ENCODE peak calls at places on chromosomes 4 and X, in ten cellular contexts. One of them, this sample, is unnamed.

GRCh38 chrX:119693032-119693995 is at the start of gene SEPTIN6:
- DNase-seq in hepatocyte: peak
- DNase-seq in B cell: peak
- DNase-seq in H9: peak
- DNase-seq in CD4-positive, alpha-beta T cell: peak
- DNase-seq in testis: peak
- DNase-seq in AG10803: peak
- DNase-seq in pancreas: peak
- DNase-seq in AG04450: no peak
- DNase-seq in left ventricle myocardium inferior: peak
- DNase-seq in this sample: peak

GRCh38 chr4:47615385-47615784 is 130.3 kb downstream of the ATP10D start:
- DNase-seq in hepatocyte: no peak
- DNase-seq in B cell: no peak
- DNase-seq in H9: no peak
- DNase-seq in CD4-positive, alpha-beta T cell: no peak
- DNase-seq in testis: no peak
- DNase-seq in AG10803: peak
- DNase-seq in pancreas: no peak
- DNase-seq in AG04450: no peak
- DNase-seq in left ventricle myocardium inferior: no peak
- DNase-seq in this sample: no peak

GRCh38 chr4:128477540-128477939 is 189.9 kb upstream of the PGRMC2 start:
- DNase-seq in hepatocyte: no peak
- DNase-seq in B cell: no peak
- DNase-seq in H9: no peak
- DNase-seq in CD4-positive, alpha-beta T cell: no peak
- DNase-seq in testis: no peak
- DNase-seq in AG10803: no peak
- DNase-seq in pancreas: no peak
- DNase-seq in AG04450: no peak
- DNase-seq in left ventricle myocardium inferior: no peak
- DNase-seq in this sample: no peak

GRCh38 chrX:56802921-56803848 is 74.1 kb downstream of the NBDY start:
- DNase-seq in hepatocyte: peak
- DNase-seq in B cell: peak
- DNase-seq in H9: peak
- DNase-seq in CD4-positive, alpha-beta T cell: peak
- DNase-seq in testis: peak
- DNase-seq in AG10803: peak
- DNase-seq in pancreas: peak
- DNase-seq in AG04450: no peak
- DNase-seq in left ventricle myocardium inferior: peak
- DNase-seq in this sample: peak

GRCh38 chr4:102247041-102247440 is 98.2 kb downstream of the SLC39A8 start:
- DNase-seq in hepatocyte: no peak
- DNase-seq in B cell: no peak
- DNase-seq in H9: no peak
- DNase-seq in CD4-positive, alpha-beta T cell: no peak
- DNase-seq in testis: no peak
- DNase-seq in AG10803: no peak
- DNase-seq in pancreas: no peak
- DNase-seq in AG04450: no peak
- DNase-seq in left ventricle myocardium inferior: no peak
- DNase-seq in this sample: no peak

GRCh38 chrX:3094261-3094660 is 53.0 kb downstream of the ARSF start:
- DNase-seq in hepatocyte: peak
- DNase-seq in B cell: no peak
- DNase-seq in H9: no peak
- DNase-seq in CD4-positive, alpha-beta T cell: no peak
- DNase-seq in testis: no peak
- DNase-seq in AG10803: no peak
- DNase-seq in pancreas: no peak
- DNase-seq in AG04450: no peak
- DNase-seq in left ventricle myocardium inferior: no peak
- DNase-seq in this sample: no peak

GRCh38 chr4:112147697-112148096 is 2.4 kb downstream of the FAM241A start:
- DNase-seq in hepatocyte: no peak
- DNase-seq in B cell: no peak
- DNase-seq in H9: no peak
- DNase-seq in CD4-positive, alpha-beta T cell: no peak
- DNase-seq in testis: no peak
- DNase-seq in AG10803: no peak
- DNase-seq in pancreas: no peak
- DNase-seq in AG04450: no peak
- DNase-seq in left ventricle myocardium inferior: peak
- DNase-seq in this sample: no peak

GRCh38 chr4:185920171-185920570 is 108.2 kb upstream of the SORBS2 start:
- DNase-seq in hepatocyte: no peak
- DNase-seq in B cell: no peak
- DNase-seq in H9: no peak
- DNase-seq in CD4-positive, alpha-beta T cell: no peak
- DNase-seq in testis: no peak
- DNase-seq in AG10803: no peak
- DNase-seq in pancreas: no peak
- DNase-seq in AG04450: no peak
- DNase-seq in left ventricle myocardium inferior: no peak
- DNase-seq in this sample: no peak

GRCh38 chr4:8308144-8308543 is 38.6 kb downstream of the HTRA3 start:
- DNase-seq in hepatocyte: no peak
- DNase-seq in B cell: no peak
- DNase-seq in H9: no peak
- DNase-seq in CD4-positive, alpha-beta T cell: no peak
- DNase-seq in testis: no peak
- DNase-seq in AG10803: no peak
- DNase-seq in pancreas: no peak
- DNase-seq in AG04450: no peak
- DNase-seq in left ventricle myocardium inferior: peak
- DNase-seq in this sample: no peak

GRCh38 chrX:3175659-3176438 is 134.6 kb downstream of the ARSF start:
- DNase-seq in hepatocyte: peak
- DNase-seq in B cell: no peak
- DNase-seq in H9: no peak
- DNase-seq in CD4-positive, alpha-beta T cell: no peak
- DNase-seq in testis: no peak
- DNase-seq in AG10803: peak
- DNase-seq in pancreas: no peak
- DNase-seq in AG04450: no peak
- DNase-seq in left ventricle myocardium inferior: no peak
- DNase-seq in this sample: no peak

GRCh38 chr4:148376151-148376550 is 66.1 kb downstream of the NR3C2 start:
- DNase-seq in hepatocyte: peak
- DNase-seq in B cell: peak
- DNase-seq in H9: no peak
- DNase-seq in CD4-positive, alpha-beta T cell: peak
- DNase-seq in testis: peak
- DNase-seq in AG10803: peak
- DNase-seq in pancreas: peak
- DNase-seq in AG04450: no peak
- DNase-seq in left ventricle myocardium inferior: no peak
- DNase-seq in this sample: no peak

GRCh38 chrX:38346150-38346549 is 6.3 kb upstream of the OTC start:
- DNase-seq in hepatocyte: no peak
- DNase-seq in B cell: no peak
- DNase-seq in H9: no peak
- DNase-seq in CD4-positive, alpha-beta T cell: no peak
- DNase-seq in testis: no peak
- DNase-seq in AG10803: no peak
- DNase-seq in pancreas: no peak
- DNase-seq in AG04450: no peak
- DNase-seq in left ventricle myocardium inferior: no peak
- DNase-seq in this sample: no peak

GRCh38 chrX:11159149-11159548 is 48.0 kb downstream of the HCCS start:
- DNase-seq in hepatocyte: no peak
- DNase-seq in B cell: no peak
- DNase-seq in H9: no peak
- DNase-seq in CD4-positive, alpha-beta T cell: no peak
- DNase-seq in testis: no peak
- DNase-seq in AG10803: no peak
- DNase-seq in pancreas: no peak
- DNase-seq in AG04450: no peak
- DNase-seq in left ventricle myocardium inferior: no peak
- DNase-seq in this sample: no peak

GRCh38 chrX:85109235-85109634 is 105.6 kb downstream of the APOOL start:
- DNase-seq in hepatocyte: no peak
- DNase-seq in B cell: peak
- DNase-seq in H9: peak
- DNase-seq in CD4-positive, alpha-beta T cell: no peak
- DNase-seq in testis: peak
- DNase-seq in AG10803: no peak
- DNase-seq in pancreas: peak
- DNase-seq in AG04450: no peak
- DNase-seq in left ventricle myocardium inferior: no peak
- DNase-seq in this sample: peak
- TF ChIP-seq CTCF in hepatocyte: no peak
- TF ChIP-seq CTCF in B cell: no peak
- TF ChIP-seq CTCF in H9: peak
- TF ChIP-seq CTCF in CD4-positive, alpha-beta T cell: no peak
- TF ChIP-seq CTCF in testis: no peak
- TF ChIP-seq CTCF in AG10803: peak
- TF ChIP-seq CTCF in pancreas: no peak
- TF ChIP-seq CTCF in AG04450: peak
- TF ChIP-seq CTCF in left ventricle myocardium inferior: no peak
- TF ChIP-seq CTCF in this sample: no peak

GRCh38 chrX:141935645-141936044 is 32.0 kb downstream of the MAGEC1 start:
- DNase-seq in hepatocyte: no peak
- DNase-seq in B cell: no peak
- DNase-seq in H9: no peak
- DNase-seq in CD4-positive, alpha-beta T cell: no peak
- DNase-seq in testis: no peak
- DNase-seq in AG10803: no peak
- DNase-seq in pancreas: no peak
- DNase-seq in AG04450: no peak
- DNase-seq in left ventricle myocardium inferior: no peak
- DNase-seq in this sample: no peak

DNA sequence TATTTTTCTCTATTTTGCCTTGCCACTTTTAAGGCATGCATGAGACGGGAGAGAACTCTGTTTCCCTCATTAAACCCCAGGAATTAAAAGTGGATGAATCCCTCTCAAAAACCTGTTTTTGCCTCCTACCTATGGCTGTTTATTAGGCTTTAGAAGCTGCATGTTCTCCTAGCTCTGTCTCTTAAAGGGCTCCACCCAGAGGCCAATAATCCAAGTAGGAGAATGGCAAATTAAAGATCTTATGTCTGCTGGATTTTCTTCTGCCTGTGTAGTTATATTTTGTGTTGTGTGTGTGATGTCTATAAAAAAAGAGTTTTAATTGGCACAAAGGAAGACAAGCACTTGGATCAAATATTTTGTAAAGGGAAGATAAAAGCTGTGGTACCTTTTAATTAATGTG is 32.4 kb downstream of the MAGEC1 start:
- DNase-seq in hepatocyte: no peak
- DNase-seq in B cell: no peak
- DNase-seq in H9: no peak
- DNase-seq in CD4-positive, alpha-beta T cell: no peak
- DNase-seq in testis: no peak
- DNase-seq in AG10803: no peak
- DNase-seq in pancreas: no peak
- DNase-seq in AG04450: no peak
- DNase-seq in left ventricle myocardium inferior: no peak
- DNase-seq in this sample: no peak
- TF ChIP-seq CTCF in hepatocyte: no peak
- TF ChIP-seq CTCF in B cell: no peak
- TF ChIP-seq CTCF in H9: peak
- TF ChIP-seq CTCF in CD4-positive, alpha-beta T cell: no peak
- TF ChIP-seq CTCF in testis: no peak
- TF ChIP-seq CTCF in AG10803: no peak
- TF ChIP-seq CTCF in pancreas: no peak
- TF ChIP-seq CTCF in AG04450: no peak
- TF ChIP-seq CTCF in left ventricle myocardium inferior: no peak
- TF ChIP-seq CTCF in this sample: no peak

GRCh38 chrX:47648376-47648775 is 2.0 kb downstream of the ELK1 start:
- DNase-seq in hepatocyte: no peak
- DNase-seq in B cell: no peak
- DNase-seq in H9: no peak
- DNase-seq in CD4-positive, alpha-beta T cell: no peak
- DNase-seq in testis: no peak
- DNase-seq in AG10803: no peak
- DNase-seq in pancreas: no peak
- DNase-seq in AG04450: no peak
- DNase-seq in left ventricle myocardium inferior: no peak
- DNase-seq in this sample: no peak

GRCh38 chrX:47646636-47647035 is 3.7 kb downstream of the ELK1 start:
- DNase-seq in hepatocyte: no peak
- DNase-seq in B cell: no peak
- DNase-seq in H9: no peak
- DNase-seq in CD4-positive, alpha-beta T cell: no peak
- DNase-seq in testis: no peak
- DNase-seq in AG10803: no peak
- DNase-seq in pancreas: no peak
- DNase-seq in AG04450: no peak
- DNase-seq in left ventricle myocardium inferior: no peak
- DNase-seq in this sample: no peak

GRCh38 chrX:47645530-47645929 is 4.8 kb downstream of the ELK1 start:
- DNase-seq in hepatocyte: no peak
- DNase-seq in B cell: no peak
- DNase-seq in H9: no peak
- DNase-seq in CD4-positive, alpha-beta T cell: no peak
- DNase-seq in testis: no peak
- DNase-seq in AG10803: no peak
- DNase-seq in pancreas: no peak
- DNase-seq in AG04450: no peak
- DNase-seq in left ventricle myocardium inferior: no peak
- DNase-seq in this sample: no peak

GRCh38 chrX:47644557-47645091 is 5.7 kb downstream of the ELK1 start:
- DNase-seq in hepatocyte: peak
- DNase-seq in B cell: no peak
- DNase-seq in H9: peak
- DNase-seq in CD4-positive, alpha-beta T cell: no peak
- DNase-seq in testis: no peak
- DNase-seq in AG10803: peak
- DNase-seq in pancreas: no peak
- DNase-seq in AG04450: no peak
- DNase-seq in left ventricle myocardium inferior: no peak
- DNase-seq in this sample: no peak

DNA sequence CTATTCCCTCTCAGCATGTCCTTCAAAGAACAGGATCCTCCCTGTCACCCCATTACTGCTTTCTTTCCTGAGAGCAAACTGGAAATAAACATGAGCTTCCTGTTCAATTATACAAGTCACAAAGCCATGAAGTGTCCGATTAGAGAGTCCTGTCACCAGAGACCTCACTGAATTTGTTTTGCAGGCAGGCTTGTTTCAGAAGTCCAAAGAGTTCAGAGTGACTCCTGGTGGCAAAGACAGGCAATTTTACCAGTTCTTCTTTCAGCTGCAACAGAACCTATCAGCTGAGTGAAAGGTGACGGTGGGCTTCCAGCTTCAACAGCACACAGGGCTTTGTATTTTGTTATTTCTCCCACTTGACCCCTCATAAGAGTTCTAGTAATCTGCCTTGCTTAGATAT is 6.4 kb downstream of the ELK1 start:
- DNase-seq in hepatocyte: no peak
- DNase-seq in B cell: no peak
- DNase-seq in H9: no peak
- DNase-seq in CD4-positive, alpha-beta T cell: no peak
- DNase-seq in testis: no peak
- DNase-seq in AG10803: peak
- DNase-seq in pancreas: no peak
- DNase-seq in AG04450: no peak
- DNase-seq in left ventricle myocardium inferior: no peak
- DNase-seq in this sample: no peak
- TF ChIP-seq CTCF in hepatocyte: peak
- TF ChIP-seq CTCF in B cell: no peak
- TF ChIP-seq CTCF in H9: peak
- TF ChIP-seq CTCF in CD4-positive, alpha-beta T cell: no peak
- TF ChIP-seq CTCF in testis: peak
- TF ChIP-seq CTCF in AG10803: peak
- TF ChIP-seq CTCF in pancreas: no peak
- TF ChIP-seq CTCF in AG04450: peak
- TF ChIP-seq CTCF in left ventricle myocardium inferior: peak
- TF ChIP-seq CTCF in this sample: peak

GRCh38 chrX:51896626-51897025 is 3.2 kb downstream of the MAGED1 start:
- DNase-seq in hepatocyte: no peak
- DNase-seq in B cell: no peak
- DNase-seq in H9: no peak
- DNase-seq in CD4-positive, alpha-beta T cell: no peak
- DNase-seq in testis: no peak
- DNase-seq in AG10803: no peak
- DNase-seq in pancreas: no peak
- DNase-seq in AG04450: no peak
- DNase-seq in left ventricle myocardium inferior: no peak
- DNase-seq in this sample: no peak
- TF ChIP-seq CTCF in hepatocyte: no peak
- TF ChIP-seq CTCF in B cell: no peak
- TF ChIP-seq CTCF in H9: no peak
- TF ChIP-seq CTCF in CD4-positive, alpha-beta T cell: no peak
- TF ChIP-seq CTCF in testis: no peak
- TF ChIP-seq CTCF in AG10803: no peak
- TF ChIP-seq CTCF in pancreas: no peak
- TF ChIP-seq CTCF in AG04450: no peak
- TF ChIP-seq CTCF in left ventricle myocardium inferior: no peak
- TF ChIP-seq CTCF in this sample: no peak